ENCODE peak calls at places on chromosome 5, in six cellular contexts. One of them, this sample, is unnamed.

GRCh38 chr5:39794511-39794910 is 369.7 kb upstream of the DAB2 start:
- DNase-seq in Panc1: no peak
- DNase-seq in uterus: no peak
- DNase-seq in GM12865: no peak
- DNase-seq in type B pancreatic cell: no peak
- DNase-seq in AG10803: peak
- DNase-seq in this sample: peak

GRCh38 chr5:126732716-126733115 is 44.2 kb upstream of the LMNB1 start:
- DNase-seq in AG10803: no peak
- DNase-seq in GM12865: no peak
- DNase-seq in type B pancreatic cell: no peak
- DNase-seq in Panc1: no peak
- DNase-seq in uterus: no peak
- DNase-seq in this sample: no peak

GRCh38 chr5:72788851-72789505 is 27.5 kb upstream of the TNPO1 start:
- DNase-seq in AG10803: peak
- DNase-seq in type B pancreatic cell: no peak
- DNase-seq in GM12865: no peak
- DNase-seq in Panc1: no peak
- DNase-seq in uterus: no peak
- DNase-seq in this sample: peak

GRCh38 chr5:3099526-3099925 is 348.0 kb upstream of the IRX2 start:
- DNase-seq in type B pancreatic cell: no peak
- DNase-seq in Panc1: no peak
- DNase-seq in AG10803: no peak
- DNase-seq in GM12865: no peak
- DNase-seq in uterus: no peak
- DNase-seq in this sample: no peak

GRCh38 chr5:157303667-157304327 is 37.9 kb downstream of the CYFIP2 start:
- DNase-seq in uterus: no peak
- DNase-seq in GM12865: no peak
- DNase-seq in Panc1: no peak
- DNase-seq in AG10803: no peak
- DNase-seq in type B pancreatic cell: no peak
- DNase-seq in this sample: no peak

GRCh38 chr5:125278711-125279110 is 532.3 kb upstream of the ZNF608 start:
- DNase-seq in uterus: no peak
- DNase-seq in GM12865: no peak
- DNase-seq in AG10803: no peak
- DNase-seq in Panc1: no peak
- DNase-seq in type B pancreatic cell: no peak
- DNase-seq in this sample: no peak

GRCh38 chr5:90421136-90421535 is 11.6 kb upstream of the CETN3 start:
- DNase-seq in type B pancreatic cell: no peak
- DNase-seq in Panc1: no peak
- DNase-seq in uterus: no peak
- DNase-seq in AG10803: peak
- DNase-seq in GM12865: peak
- DNase-seq in this sample: no peak

GRCh38 chr5:138717399-138717798 is 35.8 kb upstream of the CTNNA1 start:
- DNase-seq in type B pancreatic cell: no peak
- DNase-seq in Panc1: no peak
- DNase-seq in uterus: no peak
- DNase-seq in AG10803: no peak
- DNase-seq in GM12865: no peak
- DNase-seq in this sample: no peak

GRCh38 chr5:72523960-72524582 is 16.9 kb upstream of the ZNF366 start:
- DNase-seq in AG10803: peak
- DNase-seq in Panc1: peak
- DNase-seq in GM12865: peak
- DNase-seq in type B pancreatic cell: no peak
- DNase-seq in uterus: no peak
- DNase-seq in this sample: peak

DNA sequence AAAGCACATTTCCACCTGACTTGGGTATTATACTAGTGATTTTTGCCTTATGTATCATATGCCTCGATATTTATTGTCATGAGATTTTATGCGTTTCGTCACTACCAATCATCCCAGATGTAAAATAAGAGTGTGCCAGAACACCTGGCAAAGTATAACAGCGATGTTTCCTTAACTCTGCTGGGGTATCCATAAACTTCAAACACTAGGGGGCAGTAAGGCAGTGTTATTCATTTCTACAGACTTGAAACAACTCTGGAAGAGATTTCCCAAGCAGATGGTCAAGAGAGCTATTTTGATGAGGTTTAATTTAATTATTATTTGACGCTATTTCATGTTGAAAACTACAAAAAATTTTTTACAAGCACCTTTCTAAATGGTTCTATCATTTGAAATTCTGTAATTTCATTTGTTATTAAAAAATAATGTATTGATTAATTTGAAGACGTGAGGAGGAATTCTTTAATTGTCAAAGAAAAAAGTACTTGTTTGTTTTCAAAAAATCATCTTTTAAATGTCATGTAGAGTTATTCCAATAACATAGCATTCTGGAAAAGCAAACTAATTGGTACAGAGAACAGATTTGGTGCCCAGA is 388.5 kb upstream of the CTNND2 start:
- DNase-seq in Panc1: no peak
- DNase-seq in AG10803: no peak
- DNase-seq in uterus: no peak
- DNase-seq in type B pancreatic cell: no peak
- DNase-seq in GM12865: peak
- DNase-seq in this sample: peak
- TF ChIP-seq CTCF in Panc1: peak
- TF ChIP-seq CTCF in AG10803: no peak
- TF ChIP-seq CTCF in uterus: no peak
- TF ChIP-seq CTCF in type B pancreatic cell: peak
- TF ChIP-seq CTCF in GM12865: peak
- TF ChIP-seq CTCF in this sample: peak

DNA sequence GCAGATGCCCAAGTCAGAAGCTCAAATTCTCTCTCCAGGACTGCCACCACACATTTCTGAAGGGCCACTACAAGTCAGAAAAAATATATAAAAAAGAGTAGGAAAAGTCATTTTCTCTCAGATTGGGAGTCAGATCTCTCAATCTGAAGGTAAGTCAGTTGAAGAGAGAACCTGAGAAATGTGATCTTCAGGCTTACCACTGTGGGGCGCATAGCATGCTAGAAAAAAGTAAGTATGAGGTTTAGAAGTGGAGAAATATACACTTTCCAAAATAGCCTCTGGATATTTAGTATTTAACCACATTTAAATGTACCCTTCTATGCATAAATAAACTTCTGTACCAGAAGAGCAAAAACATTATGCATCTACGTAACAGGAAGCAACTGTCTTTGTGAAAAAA is 800.7 kb upstream of the CTNND2 start:
- DNase-seq in Panc1: no peak
- DNase-seq in uterus: no peak
- DNase-seq in type B pancreatic cell: no peak
- DNase-seq in GM12865: no peak
- DNase-seq in AG10803: no peak
- DNase-seq in this sample: no peak
- TF ChIP-seq CTCF in Panc1: no peak
- TF ChIP-seq CTCF in uterus: no peak
- TF ChIP-seq CTCF in type B pancreatic cell: peak
- TF ChIP-seq CTCF in GM12865: no peak
- TF ChIP-seq CTCF in AG10803: no peak
- TF ChIP-seq CTCF in this sample: no peak

DNA sequence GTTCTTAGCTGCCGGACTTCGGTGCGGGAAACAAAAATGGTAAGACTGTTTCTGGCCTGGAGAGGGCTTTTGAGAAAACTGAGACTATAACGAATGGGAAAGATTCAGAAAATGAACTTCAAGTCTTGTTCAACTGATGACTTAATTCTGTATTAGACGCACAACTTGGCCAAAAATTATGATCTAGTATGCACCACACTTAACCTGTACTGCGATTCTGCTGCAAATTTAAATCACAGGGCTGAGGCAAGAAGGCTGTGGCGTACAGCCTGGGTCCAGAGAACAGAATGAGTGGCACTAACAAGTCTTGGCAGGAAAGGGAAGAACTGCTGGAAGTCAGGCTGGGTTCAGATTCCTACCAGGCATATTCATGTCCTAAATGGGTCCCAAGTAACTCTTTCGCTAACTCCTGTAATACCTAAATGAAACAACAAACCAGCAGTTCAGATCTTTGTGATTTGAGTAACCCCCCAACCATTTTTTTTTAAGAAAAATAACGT is 781 bp upstream of the COL23A1 start:
- DNase-seq in Panc1: no peak
- DNase-seq in uterus: no peak
- DNase-seq in AG10803: peak
- DNase-seq in type B pancreatic cell: no peak
- DNase-seq in GM12865: no peak
- DNase-seq in this sample: no peak
- TF ChIP-seq CTCF in Panc1: peak
- TF ChIP-seq CTCF in uterus: no peak
- TF ChIP-seq CTCF in AG10803: no peak
- TF ChIP-seq CTCF in type B pancreatic cell: peak
- TF ChIP-seq CTCF in GM12865: no peak
- TF ChIP-seq CTCF in this sample: no peak

GRCh38 chr5:114789773-114790402 is 379.8 kb downstream of the TRIM36 start:
- DNase-seq in AG10803: no peak
- DNase-seq in GM12865: peak
- DNase-seq in type B pancreatic cell: no peak
- DNase-seq in uterus: no peak
- DNase-seq in Panc1: no peak
- DNase-seq in this sample: peak
- TF ChIP-seq CTCF in AG10803: no peak
- TF ChIP-seq CTCF in GM12865: peak
- TF ChIP-seq CTCF in type B pancreatic cell: peak
- TF ChIP-seq CTCF in uterus: no peak
- TF ChIP-seq CTCF in Panc1: peak
- TF ChIP-seq CTCF in this sample: peak

DNA sequence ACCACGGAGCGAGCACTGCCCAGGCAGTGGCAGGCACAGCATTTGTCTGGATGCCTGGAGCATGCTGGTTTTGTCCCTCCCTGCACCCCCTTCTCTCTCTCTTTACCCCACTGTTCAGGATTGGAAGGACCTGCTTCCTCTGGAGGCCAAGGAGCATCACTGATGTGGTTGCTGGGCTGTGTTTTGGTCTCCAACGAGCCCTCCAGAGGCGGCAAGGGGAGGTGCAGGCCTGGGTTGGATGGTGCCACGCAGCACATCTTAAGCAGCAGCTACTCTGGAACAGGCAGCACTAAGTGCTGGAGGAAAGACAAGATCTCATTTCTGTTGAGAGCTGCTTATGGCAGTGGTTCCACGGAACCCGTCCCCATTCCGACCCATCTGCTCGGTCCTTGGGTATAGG is 139.6 kb downstream of the CMYA5 start:
- DNase-seq in type B pancreatic cell: no peak
- DNase-seq in uterus: no peak
- DNase-seq in AG10803: no peak
- DNase-seq in GM12865: peak
- DNase-seq in Panc1: no peak
- DNase-seq in this sample: peak
- TF ChIP-seq CTCF in type B pancreatic cell: peak
- TF ChIP-seq CTCF in uterus: no peak
- TF ChIP-seq CTCF in AG10803: peak
- TF ChIP-seq CTCF in GM12865: peak
- TF ChIP-seq CTCF in Panc1: peak
- TF ChIP-seq CTCF in this sample: peak

GRCh38 chr5:32707394-32707997 is 3.6 kb upstream of the NPR3 start:
- DNase-seq in Panc1: no peak
- DNase-seq in GM12865: peak
- DNase-seq in AG10803: peak
- DNase-seq in uterus: no peak
- DNase-seq in type B pancreatic cell: no peak
- DNase-seq in this sample: peak
- TF ChIP-seq CTCF in Panc1: peak
- TF ChIP-seq CTCF in GM12865: peak
- TF ChIP-seq CTCF in AG10803: peak
- TF ChIP-seq CTCF in uterus: no peak
- TF ChIP-seq CTCF in type B pancreatic cell: peak
- TF ChIP-seq CTCF in this sample: peak

DNA sequence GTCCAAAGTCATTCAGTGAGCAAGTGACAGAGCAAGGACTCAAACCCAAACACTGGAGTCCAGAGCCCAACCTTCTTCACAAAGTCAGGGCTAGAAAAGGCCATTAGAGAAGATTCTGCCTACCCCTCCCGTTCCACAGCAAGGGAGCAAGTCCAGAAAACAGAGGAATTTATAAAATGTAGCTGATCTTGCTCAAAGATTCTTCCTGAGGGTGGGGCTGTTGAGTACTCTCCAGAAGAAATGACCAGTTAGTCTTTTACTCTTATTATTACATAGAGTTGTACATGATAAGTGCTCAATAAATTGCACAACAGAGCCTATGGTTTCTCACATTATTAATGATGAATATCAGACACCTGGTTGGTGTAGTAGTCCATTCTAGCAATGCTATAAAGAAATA is 39.3 kb upstream of the HMHB1 start:
- DNase-seq in type B pancreatic cell: no peak
- DNase-seq in AG10803: peak
- DNase-seq in Panc1: no peak
- DNase-seq in GM12865: no peak
- DNase-seq in uterus: no peak
- DNase-seq in this sample: no peak
- TF ChIP-seq CTCF in type B pancreatic cell: no peak
- TF ChIP-seq CTCF in AG10803: peak
- TF ChIP-seq CTCF in Panc1: no peak
- TF ChIP-seq CTCF in GM12865: no peak
- TF ChIP-seq CTCF in uterus: no peak
- TF ChIP-seq CTCF in this sample: no peak